ENCODE peak calls at places on chromosome 11, in ten cellular contexts. One of them, this sample, is unnamed.

GRCh38 chr11:328012-328411 is 7.4 kb upstream of the IFITM3 start:
- DNase-seq in suprapubic skin: peak; percentile 50
- DNase-seq in GM12865: no peak
- DNase-seq in AG09309: no peak
- DNase-seq in upper lobe of right lung: peak; percentile 50
- DNase-seq in cardiac muscle cell: no peak
- DNase-seq in neural crest cell: no peak
- DNase-seq in adrenal gland: no peak
- DNase-seq in HFFc6: no peak
- DNase-seq in foreskin fibroblast: no peak
- DNase-seq in this sample: no peak

GRCh38 chr11:117833401-117833891 is 8.9 kb upstream of the FXYD2 start:
- DNase-seq in suprapubic skin: peak; percentile 64
- DNase-seq in GM12865: no peak
- DNase-seq in AG09309: no peak
- DNase-seq in upper lobe of right lung: peak; percentile 88
- DNase-seq in cardiac muscle cell: no peak
- DNase-seq in neural crest cell: no peak
- DNase-seq in adrenal gland: peak; percentile 43
- DNase-seq in HFFc6: no peak
- DNase-seq in foreskin fibroblast: no peak
- DNase-seq in this sample: no peak

GRCh38 chr11:61439615-61440014 is 9.7 kb downstream of the SDHAF2 start:
- DNase-seq in suprapubic skin: no peak
- DNase-seq in GM12865: no peak
- DNase-seq in AG09309: no peak
- DNase-seq in upper lobe of right lung: no peak
- DNase-seq in cardiac muscle cell: no peak
- DNase-seq in neural crest cell: no peak
- DNase-seq in adrenal gland: no peak
- DNase-seq in HFFc6: no peak
- DNase-seq in foreskin fibroblast: no peak
- DNase-seq in this sample: no peak

GRCh38 chr11:77126861-77127673 is 979 bp upstream of the MYO7A start:
- DNase-seq in suprapubic skin: no peak
- DNase-seq in GM12865: peak; percentile 44
- DNase-seq in AG09309: no peak
- DNase-seq in upper lobe of right lung: peak; percentile 78
- DNase-seq in cardiac muscle cell: peak; percentile 66
- DNase-seq in neural crest cell: peak; percentile 63
- DNase-seq in adrenal gland: peak; percentile 79
- DNase-seq in HFFc6: no peak
- DNase-seq in foreskin fibroblast: no peak
- DNase-seq in this sample: peak; percentile 82

GRCh38 chr11:118349475-118349874 is 5.3 kb downstream of the CD3G start:
- DNase-seq in suprapubic skin: no peak
- DNase-seq in GM12865: no peak
- DNase-seq in AG09309: no peak
- DNase-seq in upper lobe of right lung: no peak
- DNase-seq in cardiac muscle cell: no peak
- DNase-seq in neural crest cell: no peak
- DNase-seq in adrenal gland: no peak
- DNase-seq in HFFc6: no peak
- DNase-seq in foreskin fibroblast: no peak
- DNase-seq in this sample: no peak

GRCh38 chr11:59207988-59208432 is 4.7 kb downstream of the MPEG1 start:
- DNase-seq in suprapubic skin: no peak
- DNase-seq in GM12865: peak; percentile 84
- DNase-seq in AG09309: peak; percentile 39
- DNase-seq in upper lobe of right lung: no peak
- DNase-seq in cardiac muscle cell: peak; percentile 57
- DNase-seq in neural crest cell: peak; percentile 13
- DNase-seq in adrenal gland: no peak
- DNase-seq in HFFc6: peak; percentile 40
- DNase-seq in foreskin fibroblast: peak; percentile 45
- DNase-seq in this sample: peak; percentile 56

GRCh38 chr11:61477734-61478148 is 30.8 kb upstream of the LRRC10B start:
- DNase-seq in suprapubic skin: no peak
- DNase-seq in GM12865: peak; percentile 41
- DNase-seq in AG09309: no peak
- DNase-seq in upper lobe of right lung: peak; percentile 73
- DNase-seq in cardiac muscle cell: peak; percentile 61
- DNase-seq in neural crest cell: peak; percentile 76
- DNase-seq in adrenal gland: peak; percentile 52
- DNase-seq in HFFc6: no peak
- DNase-seq in foreskin fibroblast: no peak
- DNase-seq in this sample: peak; percentile 79

GRCh38 chr11:2796508-2797180 is 88.9 kb downstream of the CDKN1C start:
- DNase-seq in suprapubic skin: peak; percentile 43
- DNase-seq in GM12865: no peak
- DNase-seq in AG09309: no peak
- DNase-seq in upper lobe of right lung: peak; percentile 46
- DNase-seq in cardiac muscle cell: no peak
- DNase-seq in neural crest cell: no peak
- DNase-seq in adrenal gland: peak; percentile 14
- DNase-seq in HFFc6: no peak
- DNase-seq in foreskin fibroblast: no peak
- DNase-seq in this sample: no peak

GRCh38 chr11:57499413-57499982 is 16.0 kb downstream of the SLC43A1 start:
- DNase-seq in suprapubic skin: peak; percentile 96
- DNase-seq in GM12865: peak; percentile 52
- DNase-seq in AG09309: peak; percentile 21
- DNase-seq in upper lobe of right lung: peak; percentile 97
- DNase-seq in cardiac muscle cell: peak; percentile 98
- DNase-seq in neural crest cell: peak; percentile 93
- DNase-seq in adrenal gland: peak; percentile 97
- DNase-seq in HFFc6: peak; percentile 70
- DNase-seq in foreskin fibroblast: peak; percentile 88
- DNase-seq in this sample: peak; percentile 92

GRCh38 chr11:75602916-75603315 is 40.9 kb downstream of the SERPINH1 start:
- DNase-seq in suprapubic skin: no peak
- DNase-seq in GM12865: no peak
- DNase-seq in AG09309: no peak
- DNase-seq in upper lobe of right lung: no peak
- DNase-seq in cardiac muscle cell: no peak
- DNase-seq in neural crest cell: no peak
- DNase-seq in adrenal gland: no peak
- DNase-seq in HFFc6: no peak
- DNase-seq in foreskin fibroblast: no peak
- DNase-seq in this sample: no peak

GRCh38 chr11:117701781-117702180 is 95.2 kb downstream of the DSCAML1 start:
- DNase-seq in suprapubic skin: no peak
- DNase-seq in GM12865: no peak
- DNase-seq in AG09309: no peak
- DNase-seq in upper lobe of right lung: no peak
- DNase-seq in cardiac muscle cell: no peak
- DNase-seq in neural crest cell: no peak
- DNase-seq in adrenal gland: no peak
- DNase-seq in HFFc6: no peak
- DNase-seq in foreskin fibroblast: no peak
- DNase-seq in this sample: no peak

GRCh38 chr11:44913502-44913901 is 37.2 kb downstream of the TP53I11 start:
- DNase-seq in suprapubic skin: no peak
- DNase-seq in GM12865: no peak
- DNase-seq in AG09309: no peak
- DNase-seq in upper lobe of right lung: no peak
- DNase-seq in cardiac muscle cell: no peak
- DNase-seq in neural crest cell: no peak
- DNase-seq in adrenal gland: no peak
- DNase-seq in HFFc6: no peak
- DNase-seq in foreskin fibroblast: no peak
- DNase-seq in this sample: no peak

GRCh38 chr11:44912270-44912987 is 38.3 kb downstream of the TP53I11 start:
- DNase-seq in suprapubic skin: no peak
- DNase-seq in GM12865: no peak
- DNase-seq in AG09309: no peak
- DNase-seq in upper lobe of right lung: no peak
- DNase-seq in cardiac muscle cell: no peak
- DNase-seq in neural crest cell: peak; percentile 29
- DNase-seq in adrenal gland: no peak
- DNase-seq in HFFc6: no peak
- DNase-seq in foreskin fibroblast: no peak
- DNase-seq in this sample: no peak

GRCh38 chr11:44911031-44911814 is 39.5 kb downstream of the TP53I11 start:
- DNase-seq in suprapubic skin: peak; percentile 91
- DNase-seq in GM12865: peak; percentile 86
- DNase-seq in AG09309: peak; percentile 40
- DNase-seq in upper lobe of right lung: peak; percentile 73
- DNase-seq in cardiac muscle cell: peak; percentile 96
- DNase-seq in neural crest cell: peak; percentile 99
- DNase-seq in adrenal gland: peak; percentile 91
- DNase-seq in HFFc6: peak; percentile 71
- DNase-seq in foreskin fibroblast: peak; percentile 61
- DNase-seq in this sample: peak; percentile 86

GRCh38 chr11:44909557-44909956 is 41.1 kb downstream of the TP53I11 start:
- DNase-seq in suprapubic skin: no peak
- DNase-seq in GM12865: no peak
- DNase-seq in AG09309: no peak
- DNase-seq in upper lobe of right lung: no peak
- DNase-seq in cardiac muscle cell: no peak
- DNase-seq in neural crest cell: no peak
- DNase-seq in adrenal gland: no peak
- DNase-seq in HFFc6: no peak
- DNase-seq in foreskin fibroblast: no peak
- DNase-seq in this sample: no peak

GRCh38 chr11:44910591-44910990 is 40.1 kb downstream of the TP53I11 start:
- DNase-seq in suprapubic skin: no peak
- DNase-seq in GM12865: no peak
- DNase-seq in AG09309: no peak
- DNase-seq in upper lobe of right lung: no peak
- DNase-seq in cardiac muscle cell: no peak
- DNase-seq in neural crest cell: no peak
- DNase-seq in adrenal gland: no peak
- DNase-seq in HFFc6: no peak
- DNase-seq in foreskin fibroblast: no peak
- DNase-seq in this sample: no peak
- TF ChIP-seq CTCF in suprapubic skin: no peak
- TF ChIP-seq CTCF in GM12865: no peak
- TF ChIP-seq CTCF in AG09309: no peak
- TF ChIP-seq CTCF in upper lobe of right lung: no peak
- TF ChIP-seq CTCF in cardiac muscle cell: no peak
- TF ChIP-seq CTCF in neural crest cell: no peak
- TF ChIP-seq CTCF in adrenal gland: no peak
- TF ChIP-seq CTCF in HFFc6: no peak
- TF ChIP-seq CTCF in foreskin fibroblast: no peak
- TF ChIP-seq CTCF in this sample: no peak

GRCh38 chr11:123034587-123034986 is 27.3 kb downstream of the HSPA8 start:
- DNase-seq in suprapubic skin: no peak
- DNase-seq in GM12865: no peak
- DNase-seq in AG09309: no peak
- DNase-seq in upper lobe of right lung: no peak
- DNase-seq in cardiac muscle cell: no peak
- DNase-seq in neural crest cell: no peak
- DNase-seq in adrenal gland: no peak
- DNase-seq in HFFc6: no peak
- DNase-seq in foreskin fibroblast: no peak
- DNase-seq in this sample: no peak

GRCh38 chr11:123035831-123036230 is 26.1 kb downstream of the HSPA8 start:
- DNase-seq in suprapubic skin: no peak
- DNase-seq in GM12865: no peak
- DNase-seq in AG09309: no peak
- DNase-seq in upper lobe of right lung: no peak
- DNase-seq in cardiac muscle cell: no peak
- DNase-seq in neural crest cell: no peak
- DNase-seq in adrenal gland: no peak
- DNase-seq in HFFc6: no peak
- DNase-seq in foreskin fibroblast: no peak
- DNase-seq in this sample: no peak

GRCh38 chr11:123030517-123030916 is 31.4 kb downstream of the HSPA8 start:
- DNase-seq in suprapubic skin: no peak
- DNase-seq in GM12865: no peak
- DNase-seq in AG09309: no peak
- DNase-seq in upper lobe of right lung: no peak
- DNase-seq in cardiac muscle cell: no peak
- DNase-seq in neural crest cell: no peak
- DNase-seq in adrenal gland: no peak
- DNase-seq in HFFc6: no peak
- DNase-seq in foreskin fibroblast: no peak
- DNase-seq in this sample: no peak

DNA sequence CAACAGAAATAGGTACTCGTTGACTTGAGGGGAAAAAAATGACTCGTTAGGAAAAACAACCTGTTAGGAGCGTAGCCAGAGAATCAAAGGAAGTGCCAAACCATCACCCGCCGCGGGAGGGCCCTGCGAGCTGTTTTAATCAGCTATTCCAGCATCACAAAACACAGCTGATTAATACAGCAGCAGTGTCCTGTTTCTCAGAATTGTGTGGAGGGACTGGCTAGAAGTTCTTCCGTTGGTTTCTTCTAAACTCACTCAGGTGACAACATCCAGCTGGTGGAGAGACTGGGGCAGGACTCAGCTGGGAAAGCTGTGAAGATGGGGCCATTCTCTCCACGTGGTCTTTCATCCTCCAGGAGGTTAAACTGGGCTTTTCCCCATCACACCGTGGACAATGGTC is 28.0 kb downstream of the HSPA8 start:
- DNase-seq in suprapubic skin: no peak
- DNase-seq in GM12865: no peak
- DNase-seq in AG09309: no peak
- DNase-seq in upper lobe of right lung: no peak
- DNase-seq in cardiac muscle cell: no peak
- DNase-seq in neural crest cell: no peak
- DNase-seq in adrenal gland: no peak
- DNase-seq in HFFc6: no peak
- DNase-seq in foreskin fibroblast: no peak
- DNase-seq in this sample: no peak
- TF ChIP-seq CTCF in suprapubic skin: no peak
- TF ChIP-seq CTCF in GM12865: peak; percentile 20
- TF ChIP-seq CTCF in AG09309: peak; percentile 50
- TF ChIP-seq CTCF in upper lobe of right lung: peak; percentile 9
- TF ChIP-seq CTCF in cardiac muscle cell: peak; percentile 63
- TF ChIP-seq CTCF in neural crest cell: no peak
- TF ChIP-seq CTCF in adrenal gland: no peak
- TF ChIP-seq CTCF in HFFc6: peak; percentile 30
- TF ChIP-seq CTCF in foreskin fibroblast: no peak
- TF ChIP-seq CTCF in this sample: no peak

GRCh38 chr11:36948445-36949171 is 350.6 kb upstream of the RAG2 start:
- DNase-seq in suprapubic skin: no peak
- DNase-seq in GM12865: no peak
- DNase-seq in AG09309: no peak
- DNase-seq in upper lobe of right lung: no peak
- DNase-seq in cardiac muscle cell: peak; percentile 25
- DNase-seq in neural crest cell: no peak
- DNase-seq in adrenal gland: no peak
- DNase-seq in HFFc6: no peak
- DNase-seq in foreskin fibroblast: no peak
- DNase-seq in this sample: no peak

GRCh38 chr11:36945384-36945783 is 347.3 kb upstream of the RAG2 start:
- DNase-seq in suprapubic skin: no peak
- DNase-seq in GM12865: no peak
- DNase-seq in AG09309: no peak
- DNase-seq in upper lobe of right lung: no peak
- DNase-seq in cardiac muscle cell: peak; percentile 6
- DNase-seq in neural crest cell: no peak
- DNase-seq in adrenal gland: no peak
- DNase-seq in HFFc6: no peak
- DNase-seq in foreskin fibroblast: no peak
- DNase-seq in this sample: no peak
- TF ChIP-seq CTCF in suprapubic skin: no peak
- TF ChIP-seq CTCF in GM12865: peak; percentile 26
- TF ChIP-seq CTCF in AG09309: peak; percentile 10
- TF ChIP-seq CTCF in upper lobe of right lung: peak; percentile 24
- TF ChIP-seq CTCF in cardiac muscle cell: peak; percentile 54
- TF ChIP-seq CTCF in neural crest cell: peak; percentile 66
- TF ChIP-seq CTCF in adrenal gland: no peak
- TF ChIP-seq CTCF in HFFc6: peak; percentile 63
- TF ChIP-seq CTCF in foreskin fibroblast: peak; percentile 33
- TF ChIP-seq CTCF in this sample: peak; percentile 39

GRCh38 chr11:64848779-64849599 is 4.5 kb upstream of the CDC42BPG start:
- DNase-seq in suprapubic skin: no peak
- DNase-seq in GM12865: peak; percentile 69
- DNase-seq in AG09309: no peak
- DNase-seq in upper lobe of right lung: no peak
- DNase-seq in cardiac muscle cell: no peak
- DNase-seq in neural crest cell: no peak
- DNase-seq in adrenal gland: no peak
- DNase-seq in HFFc6: no peak
- DNase-seq in foreskin fibroblast: no peak
- DNase-seq in this sample: no peak
- TF ChIP-seq CTCF in suprapubic skin: no peak
- TF ChIP-seq CTCF in GM12865: no peak
- TF ChIP-seq CTCF in AG09309: peak; percentile 2
- TF ChIP-seq CTCF in upper lobe of right lung: no peak
- TF ChIP-seq CTCF in cardiac muscle cell: no peak
- TF ChIP-seq CTCF in neural crest cell: no peak
- TF ChIP-seq CTCF in adrenal gland: no peak
- TF ChIP-seq CTCF in HFFc6: peak; percentile 47
- TF ChIP-seq CTCF in foreskin fibroblast: no peak
- TF ChIP-seq CTCF in this sample: peak; percentile 37

This sample was measured in GM13977.